ENCODE peak calls at places on chromosomes 11 and 22, in six cellular contexts. J is mesenchymal stem cell, E is neuronal stem cell, B is H9, Z is IMR-90, N is H1. H is an unnamed sample.

GRCh38 chr11:18384157-18384641 is 10.2 kb upstream of the LDHA start:
- DNase-seq in J (no peak), E (no peak), B (no peak), Z (peak; percentile 79), N (no peak), H (peak; percentile 63)

GRCh38 chr11:125299061-125299616 is 134.6 kb downstream of the PKNOX2 start:
- DNase-seq in J (no peak), E (no peak), B (no peak), Z (no peak), N (no peak), H (no peak)

GRCh38 chr22:42959472-42960145 is 55.3 kb downstream of the PACSIN2 start:
- DNase-seq in J (peak; percentile 92), E (no peak), B (no peak), Z (peak; percentile 88), N (no peak), H (peak; percentile 84)

GRCh38 chr11:120518356-120518755 is 6.8 kb downstream of the GRIK4 start:
- DNase-seq in J (no peak), E (no peak), B (no peak), Z (no peak), N (no peak), H (no peak)

GRCh38 chr11:30128269-30128932 is 102.4 kb upstream of the FSHB start:
- DNase-seq in J (peak; percentile 5), E (peak; percentile 20), B (no peak), Z (peak; percentile 60), N (no peak), H (peak; percentile 45)

GRCh38 chr11:107689317-107690202 is 22.3 kb downstream of the SLN start:
- DNase-seq in J (peak; percentile 74), E (peak; percentile 57), B (peak; percentile 57), Z (peak; percentile 51), N (peak; percentile 78), H (peak; percentile 64)

GRCh38 chr22:25896098-25896497 is 154.1 kb downstream of the MYO18B start:
- DNase-seq in J (no peak), E (no peak), B (no peak), Z (no peak), N (no peak), H (peak; percentile 38)

GRCh38 chr11:78715639-78716311 is 141.1 kb upstream of the NARS2 start:
- DNase-seq in J (peak; percentile 66), E (peak; percentile 59), B (peak; percentile 87), Z (peak; percentile 91), N (peak; percentile 86), H (peak; percentile 87)

GRCh38 chr11:64206457-64207246 is at the start of gene FERMT3:
- DNase-seq in J (no peak), E (no peak), B (no peak), Z (no peak), N (no peak), H (no peak)

GRCh38 chr22:36405671-36406070 is 17.9 kb upstream of the MYH9 start:
- DNase-seq in J (peak; percentile 63), E (no peak), B (no peak), Z (no peak), N (no peak), H (no peak)

GRCh38 chr22:22710719-22711531 is 66.5 kb downstream of the GGTLC2 start:
- DNase-seq in J (peak; percentile 6), E (peak; percentile 45), B (peak; percentile 75), Z (peak; percentile 17), N (peak; percentile 92), H (peak; percentile 37)

GRCh38 chr11:33691051-33691864 is 9.4 kb downstream of the C11orf91 start:
- DNase-seq in J (no peak), E (no peak), B (no peak), Z (no peak), N (no peak), H (peak; percentile 62)

GRCh38 chr11:95338430-95338991 is 107.5 kb upstream of the SESN3 start:
- DNase-seq in J (peak; percentile 95), E (no peak), B (no peak), Z (peak; percentile 10), N (peak; percentile 55), H (no peak)

GRCh38 chr11:35171226-35171625 is 32.3 kb downstream of the CD44 start:
- DNase-seq in J (no peak), E (no peak), B (no peak), Z (no peak), N (no peak), H (peak; percentile 26)
- H3K4me1 ChIP-seq in J (peaks cover 16% of the 10 kb centered on the region), E (peaks cover 4% of the 10 kb centered on the region), B (peaks cover 10% of the 10 kb centered on the region), Z (peaks cover 33% of the 10 kb centered on the region), N (peaks cover 9% of the 10 kb centered on the region), H (peaks cover 8% of the 10 kb centered on the region)

GRCh38 chr22:37911273-37911672 is 5.2 kb downstream of the MICALL1 start:
- DNase-seq in J (no peak), E (no peak), B (no peak), Z (no peak), N (no peak), H (peak; percentile 74)

GRCh38 chr22:37912171-37912570 is 6.1 kb downstream of the MICALL1 start:
- DNase-seq in J (no peak), E (no peak), B (no peak), Z (no peak), N (no peak), H (no peak)

GRCh38 chr22:37911697-37912096 is 5.6 kb downstream of the MICALL1 start:
- DNase-seq in J (no peak), E (no peak), B (no peak), Z (no peak), N (no peak), H (no peak)

GRCh38 chr22:37910863-37911262 is 4.8 kb downstream of the MICALL1 start:
- DNase-seq in J (no peak), E (no peak), B (no peak), Z (no peak), N (no peak), H (no peak)

GRCh38 chr22:37909756-37910155 is 3.7 kb downstream of the MICALL1 start:
- DNase-seq in J (no peak), E (no peak), B (no peak), Z (no peak), N (no peak), H (no peak)
- H3K18ac ChIP-seq in J (no peak overlapping the region), E (no peak overlapping the region), B (no peak overlapping the region), Z (no peak overlapping the region), N (no peak overlapping the region), H (no peak overlapping the region)

GRCh38 chr11:62823677-62824076 is 8.2 kb downstream of the STX5 start:
- DNase-seq in J (no peak), E (no peak), B (no peak), Z (no peak), N (no peak), H (no peak)
- H2AK5ac ChIP-seq in J (no peak overlapping the region), E (no peak overlapping the region), B (no peak overlapping the region), Z (no peak overlapping the region), N (no peak overlapping the region), H (no peak overlapping the region)

DNA sequence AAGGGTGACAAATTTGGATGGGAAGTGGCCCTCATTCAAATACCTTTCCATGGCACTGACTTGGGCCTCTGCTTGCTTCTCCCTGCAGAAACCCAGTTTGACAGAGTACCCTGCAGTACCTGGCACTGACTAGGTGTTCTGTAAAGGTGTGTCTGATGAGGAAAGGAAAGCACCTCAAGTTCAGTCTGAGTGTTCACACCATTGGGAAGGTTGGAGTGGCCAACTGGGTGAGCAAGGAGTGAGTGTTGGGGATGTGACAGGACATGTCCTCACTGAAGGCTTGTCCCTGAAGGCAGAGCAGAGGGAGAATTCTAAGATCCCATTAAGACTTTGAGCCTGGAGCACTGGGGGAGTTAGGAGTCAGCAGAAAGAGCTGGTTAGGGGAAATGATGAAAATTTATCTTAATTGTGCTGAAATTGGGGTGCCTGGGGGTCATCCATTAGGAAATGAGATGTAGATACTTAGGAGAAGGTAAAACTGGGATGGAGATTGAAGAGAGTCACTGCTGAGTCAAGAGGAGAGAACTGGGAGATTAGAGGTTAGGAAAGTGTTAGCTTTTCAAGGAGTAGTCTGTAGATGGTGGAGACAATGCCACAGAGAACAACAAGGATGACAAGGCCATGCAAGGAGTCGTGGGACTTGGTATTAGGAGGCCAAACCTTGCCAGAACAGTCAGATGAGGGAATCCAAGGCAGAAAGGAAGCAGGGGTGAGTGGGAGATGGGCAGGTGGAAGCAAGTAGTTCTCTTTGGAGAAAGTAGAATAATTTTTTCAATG is 6.1 kb downstream of the SREBF2 start:
- DNase-seq in J (no peak), E (no peak), B (no peak), Z (no peak), N (no peak), H (no peak)
- H3K4me1 ChIP-seq in J (peaks cover 3% of the 10 kb centered on the region), E (peaks cover 16% of the 10 kb centered on the region), B (peaks cover 1% of the 10 kb centered on the region), Z (no peaks in the 10 kb centered on the region), N (peaks cover 10% of the 10 kb centered on the region), H (peaks cover 6% of the 10 kb centered on the region)

GRCh38 chr11:75558939-75559843 is 2.9 kb upstream of the SERPINH1 start:
- DNase-seq in J (peak; percentile 89), E (no peak), B (no peak), Z (peak; percentile 75), N (no peak), H (peak; percentile 94)
- H3K18ac ChIP-seq in J (peak overlapping the region; percentile 98), E (peak overlapping the region; percentile 73), B (peak overlapping the region; percentile 36), Z (peak overlapping the region; percentile 96), N (peak overlapping the region; percentile 91), H (peak overlapping the region; percentile 85)